ENCODE peak calls at places on chromosomes 6 and 20, in four cellular contexts. One of them, this sample, is unnamed.

GRCh38 chr20:64051532-64052325 is 2.3 kb upstream of the SOX18 start:
- DNase-seq in K562: no peak
- DNase-seq in HCT116: no peak
- DNase-seq in GM12878: no peak
- DNase-seq in this sample: no peak

GRCh38 chr6:166442131-166442530 is 59.4 kb upstream of the MPC1 start:
- DNase-seq in K562: no peak
- DNase-seq in HCT116: no peak
- DNase-seq in GM12878: no peak
- DNase-seq in this sample: no peak

GRCh38 chr6:99522531-99522930 is 7.3 kb upstream of the USP45 start:
- DNase-seq in K562: no peak
- DNase-seq in HCT116: no peak
- DNase-seq in GM12878: no peak
- DNase-seq in this sample: no peak

GRCh38 chr6:28585335-28585734 is 59.7 kb downstream of the GPX5 start:
- DNase-seq in K562: peak; percentile 39
- DNase-seq in HCT116: no peak
- DNase-seq in GM12878: no peak
- DNase-seq in this sample: no peak

GRCh38 chr6:7241709-7242645 is 71.0 kb downstream of the SSR1 start:
- DNase-seq in K562: no peak
- DNase-seq in HCT116: no peak
- DNase-seq in GM12878: no peak
- DNase-seq in this sample: no peak

GRCh38 chr6:51459958-51460357 is 627.5 kb downstream of the PKHD1 start:
- DNase-seq in K562: no peak
- DNase-seq in HCT116: no peak
- DNase-seq in GM12878: peak; percentile 73
- DNase-seq in this sample: no peak

GRCh38 chr6:42367353-42368011 is 84.2 kb downstream of the TRERF1 start:
- DNase-seq in K562: no peak
- DNase-seq in HCT116: no peak
- DNase-seq in GM12878: peak; percentile 59
- DNase-seq in this sample: no peak

GRCh38 chr20:51800769-51801219 is 1.5 kb downstream of the SALL4 start:
- DNase-seq in K562: no peak
- DNase-seq in HCT116: no peak
- DNase-seq in GM12878: no peak
- DNase-seq in this sample: no peak

GRCh38 chr20:46894971-46895905 is 595 bp downstream of the EYA2 start:
- DNase-seq in K562: no peak
- DNase-seq in HCT116: no peak
- DNase-seq in GM12878: no peak
- DNase-seq in this sample: peak; percentile 63

GRCh38 chr6:65450451-65450850 is 256.6 kb downstream of the EYS start:
- DNase-seq in K562: no peak
- DNase-seq in HCT116: no peak
- DNase-seq in GM12878: no peak
- DNase-seq in this sample: no peak

GRCh38 chr6:163099621-163100171 is 314.8 kb upstream of the QKI start:
- DNase-seq in K562: no peak
- DNase-seq in HCT116: no peak
- DNase-seq in GM12878: no peak
- DNase-seq in this sample: peak; percentile 69

GRCh38 chr6:160172704-160173103 is 51.1 kb downstream of the SLC22A1 start:
- DNase-seq in K562: no peak
- DNase-seq in HCT116: no peak
- DNase-seq in GM12878: no peak
- DNase-seq in this sample: no peak

GRCh38 chr6:100267721-100268123 is 197.0 kb downstream of the SIM1 start:
- DNase-seq in K562: no peak
- DNase-seq in HCT116: no peak
- DNase-seq in GM12878: no peak
- DNase-seq in this sample: no peak

GRCh38 chr6:25623874-25624273 is 28.1 kb upstream of the SCGN start:
- DNase-seq in K562: no peak
- DNase-seq in HCT116: no peak
- DNase-seq in GM12878: no peak
- DNase-seq in this sample: no peak

GRCh38 chr6:3808189-3808588 is 41.0 kb upstream of the FAM50B start:
- DNase-seq in K562: no peak
- DNase-seq in HCT116: no peak
- DNase-seq in GM12878: no peak
- DNase-seq in this sample: no peak

GRCh38 chr20:20371681-20372080 is 3.8 kb downstream of the INSM1 start:
- DNase-seq in K562: no peak
- DNase-seq in HCT116: no peak
- DNase-seq in GM12878: no peak
- DNase-seq in this sample: no peak

GRCh38 chr20:51097334-51098176 is 74.6 kb upstream of the KCNG1 start:
- DNase-seq in K562: no peak
- DNase-seq in HCT116: no peak
- DNase-seq in GM12878: no peak
- DNase-seq in this sample: no peak

GRCh38 chr6:14983599-14984296 is 262.1 kb upstream of the JARID2 start:
- DNase-seq in K562: no peak
- DNase-seq in HCT116: no peak
- DNase-seq in GM12878: no peak
- DNase-seq in this sample: no peak

GRCh38 chr6:112349915-112350314 is 2.8 kb downstream of the RFPL4B start:
- DNase-seq in K562: no peak
- DNase-seq in HCT116: no peak
- DNase-seq in GM12878: no peak
- DNase-seq in this sample: no peak

GRCh38 chr6:108941867-108942266 is 93.6 kb downstream of the ARMC2 start:
- DNase-seq in K562: no peak
- DNase-seq in HCT116: no peak
- DNase-seq in GM12878: no peak
- DNase-seq in this sample: no peak

GRCh38 chr6:3284436-3284876 is 25.7 kb downstream of the PSMG4 start:
- DNase-seq in K562: no peak
- DNase-seq in HCT116: no peak
- DNase-seq in GM12878: no peak
- DNase-seq in this sample: no peak

GRCh38 chr6:30155522-30156261 is 5.3 kb downstream of the TRIM10 start:
- DNase-seq in K562: no peak
- DNase-seq in HCT116: no peak
- DNase-seq in GM12878: no peak
- DNase-seq in this sample: no peak

GRCh38 chr20:10619427-10619826 is 54.4 kb downstream of the JAG1 start:
- DNase-seq in K562: no peak
- DNase-seq in HCT116: peak; percentile 46
- DNase-seq in GM12878: no peak
- DNase-seq in this sample: no peak

GRCh38 chr6:33329058-33329457 is 11.5 kb upstream of the ZBTB22 start:
- DNase-seq in K562: no peak
- DNase-seq in HCT116: no peak
- DNase-seq in GM12878: no peak
- DNase-seq in this sample: no peak

GRCh38 chr6:47414517-47415167 is 62.9 kb upstream of the CD2AP start:
- DNase-seq in K562: no peak
- DNase-seq in HCT116: no peak
- DNase-seq in GM12878: peak; percentile 47
- DNase-seq in this sample: no peak

GRCh38 chr20:35661013-35661412 is 3.7 kb downstream of the CPNE1 start:
- DNase-seq in K562: no peak
- DNase-seq in HCT116: peak; percentile 12
- DNase-seq in GM12878: no peak
- DNase-seq in this sample: no peak

GRCh38 chr6:4774715-4775590 is 1.3 kb upstream of the CDYL start:
- DNase-seq in K562: no peak
- DNase-seq in HCT116: no peak
- DNase-seq in GM12878: no peak
- DNase-seq in this sample: peak; percentile 73

GRCh38 chr20:45059022-45059728 is 41.8 kb downstream of the KCNS1 start:
- DNase-seq in K562: no peak
- DNase-seq in HCT116: no peak
- DNase-seq in GM12878: no peak
- DNase-seq in this sample: no peak

GRCh38 chr6:40227735-40228134 is 293.5 kb upstream of the MOCS1 start:
- DNase-seq in K562: no peak
- DNase-seq in HCT116: no peak
- DNase-seq in GM12878: no peak
- DNase-seq in this sample: no peak

DNA sequence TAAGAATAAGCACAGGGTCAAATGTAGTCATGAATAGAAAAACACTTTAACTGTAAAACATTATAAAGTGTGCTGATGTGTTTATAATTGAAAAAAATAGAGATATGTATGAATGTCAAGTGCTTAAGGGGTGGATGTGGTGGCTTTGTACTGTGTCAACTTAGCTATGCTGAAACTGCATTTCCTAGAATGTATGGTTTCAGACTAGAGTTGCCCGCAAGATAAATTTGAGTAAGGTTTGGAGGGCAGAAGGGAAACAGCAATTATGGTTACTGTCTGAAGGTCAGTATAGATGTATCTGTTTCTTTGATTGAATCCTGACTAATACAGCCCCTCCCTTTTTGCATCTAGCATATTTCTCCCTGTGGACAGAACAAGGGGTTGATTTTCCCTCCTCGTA is 288.1 kb upstream of the MOCS1 start:
- DNase-seq in K562: no peak
- DNase-seq in HCT116: no peak
- DNase-seq in GM12878: no peak
- DNase-seq in this sample: no peak
- TF ChIP-seq EGR1 in K562: no peak
- TF ChIP-seq EGR1 in HCT116: no peak
- TF ChIP-seq EGR1 in GM12878: no peak
- TF ChIP-seq EGR1 in this sample: no peak

GRCh38 chr6:39048481-39049399 is at the start of gene GLP1R:
- DNase-seq in K562: peak; percentile 44
- DNase-seq in HCT116: no peak
- DNase-seq in GM12878: no peak
- DNase-seq in this sample: no peak
- TF ChIP-seq EGR1 in K562: no peak
- TF ChIP-seq EGR1 in HCT116: no peak
- TF ChIP-seq EGR1 in GM12878: no peak
- TF ChIP-seq EGR1 in this sample: no peak

DNA sequence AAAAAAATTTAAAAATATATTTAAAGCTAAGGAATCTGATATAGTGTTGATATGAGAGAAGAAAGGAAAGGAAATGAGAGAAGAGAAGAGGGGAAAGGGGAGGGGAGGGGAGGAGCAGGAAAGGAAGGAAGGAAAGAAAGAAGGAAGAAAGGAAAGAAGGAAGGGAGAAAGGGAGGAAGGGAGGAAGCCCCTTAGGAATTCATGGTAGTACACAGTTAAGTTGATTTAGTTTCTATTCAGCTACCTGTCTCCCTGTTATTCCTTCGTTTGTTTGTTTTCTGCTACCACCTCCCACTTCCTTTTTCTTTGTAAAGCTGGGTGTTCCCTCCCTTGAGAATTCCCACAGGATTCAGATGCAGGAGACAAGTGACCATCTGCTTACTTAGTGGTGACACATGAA is 1025.4 kb upstream of the FLRT3 start:
- DNase-seq in K562: no peak
- DNase-seq in HCT116: no peak
- DNase-seq in GM12878: no peak
- DNase-seq in this sample: no peak
- TF ChIP-seq EGR1 in K562: no peak
- TF ChIP-seq EGR1 in HCT116: no peak
- TF ChIP-seq EGR1 in GM12878: no peak
- TF ChIP-seq EGR1 in this sample: no peak

DNA sequence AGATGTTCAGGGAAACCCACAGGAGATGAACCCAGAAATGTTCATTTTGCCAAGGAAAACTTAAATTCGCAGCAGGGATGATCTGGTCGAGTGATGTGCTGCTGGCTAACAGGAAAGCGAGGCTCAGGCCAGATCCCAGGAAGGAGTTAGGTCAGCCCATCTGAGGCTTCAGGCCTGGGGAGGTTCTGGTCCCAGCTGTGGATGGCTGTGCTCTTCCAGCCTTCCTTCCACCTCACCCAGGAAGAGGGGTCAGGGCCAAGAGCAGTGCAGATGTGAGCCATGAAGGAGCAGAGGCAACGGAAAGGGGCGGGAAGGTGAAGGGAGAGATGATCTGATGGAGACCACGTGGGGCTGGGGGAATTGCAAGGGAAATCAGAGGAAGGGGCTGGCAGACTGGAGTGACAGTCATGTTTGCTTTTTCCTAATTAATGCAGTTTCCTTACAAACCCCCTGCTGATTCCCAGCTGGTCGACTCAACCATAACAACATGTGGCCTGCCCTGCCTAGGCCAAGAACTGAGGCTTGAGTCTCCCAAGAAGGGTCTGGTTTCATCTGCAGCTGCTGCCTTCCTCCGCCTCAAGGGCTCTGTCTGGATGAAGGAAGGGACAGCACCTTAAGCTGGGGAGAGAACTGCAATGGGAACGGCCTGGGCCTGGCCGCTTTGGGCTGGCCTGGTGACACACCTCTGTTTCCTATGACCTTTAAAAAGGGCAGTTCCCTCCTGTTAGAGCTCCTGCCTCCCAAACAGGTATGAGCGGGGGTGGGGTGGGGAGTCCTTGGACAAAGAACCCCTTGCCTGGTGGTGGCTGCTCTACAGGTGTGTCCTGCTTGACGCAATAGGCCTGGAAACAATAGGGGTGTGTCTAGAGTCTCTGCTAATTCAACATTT is 7.7 kb upstream of the MRPS18A start:
- DNase-seq in K562: no peak
- DNase-seq in HCT116: no peak
- DNase-seq in GM12878: no peak
- DNase-seq in this sample: no peak
- TF ChIP-seq EGR1 in K562: no peak
- TF ChIP-seq EGR1 in HCT116: no peak
- TF ChIP-seq EGR1 in GM12878: no peak
- TF ChIP-seq EGR1 in this sample: no peak

GRCh38 chr20:42483694-42484303 is 705.9 kb downstream of the PTPRT start:
- DNase-seq in K562: peak; percentile 77
- DNase-seq in HCT116: no peak
- DNase-seq in GM12878: no peak
- DNase-seq in this sample: peak; percentile 87
- TF ChIP-seq EGR1 in K562: no peak
- TF ChIP-seq EGR1 in HCT116: no peak
- TF ChIP-seq EGR1 in GM12878: no peak
- TF ChIP-seq EGR1 in this sample: no peak

GRCh38 chr6:168264593-168265335 is 54.8 kb downstream of the DACT2 start:
- DNase-seq in K562: no peak
- DNase-seq in HCT116: no peak
- DNase-seq in GM12878: no peak
- DNase-seq in this sample: no peak
- TF ChIP-seq EGR1 in K562: no peak
- TF ChIP-seq EGR1 in HCT116: no peak
- TF ChIP-seq EGR1 in GM12878: no peak
- TF ChIP-seq EGR1 in this sample: no peak

DNA sequence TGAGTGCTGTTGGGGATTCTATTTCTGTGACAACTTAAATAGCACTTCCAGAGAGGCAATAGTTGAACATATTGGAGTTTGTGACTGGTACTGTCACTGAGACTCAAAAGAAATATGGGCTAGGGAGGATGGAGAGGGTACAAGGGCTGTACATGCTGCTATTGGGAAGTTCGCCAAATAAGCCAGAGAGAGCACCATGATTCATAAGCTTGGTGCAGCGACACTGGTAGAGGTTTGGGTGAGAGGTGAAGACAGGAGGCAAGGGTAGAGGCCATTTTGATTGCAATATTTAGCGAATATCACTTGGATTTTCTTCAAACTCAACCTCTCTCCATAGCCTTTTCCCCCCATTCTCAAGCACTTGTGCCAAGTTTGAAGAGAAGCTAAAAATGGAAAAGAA is 214.3 kb downstream of the OGFRL1 start:
- DNase-seq in K562: no peak
- DNase-seq in HCT116: no peak
- DNase-seq in GM12878: no peak
- DNase-seq in this sample: no peak
- TF ChIP-seq EGR1 in K562: no peak
- TF ChIP-seq EGR1 in HCT116: no peak
- TF ChIP-seq EGR1 in GM12878: no peak
- TF ChIP-seq EGR1 in this sample: no peak